ENCODE peak calls at places on chromosomes 4 and X, in five cellular contexts. R is fibroblast of mammary gland, W is foreskin fibroblast, A is OCI-LY7, H is GM13977. Q is an unnamed sample.

GRCh38 chr4:56530269-56531148 is 24.9 kb downstream of the ARL9 start:
- DNase-seq in W (peak), A (no peak), R (peak), H (peak), Q (peak)

GRCh38 chr4:110195561-110196205 is 2.7 kb downstream of the ELOVL6 start:
- DNase-seq in R (peak), W (peak), H (peak), A (peak), Q (peak)

GRCh38 chr4:172786039-172786792 is 382.4 kb upstream of the GALNT7 start:
- DNase-seq in W (peak), A (no peak), H (no peak), R (peak), Q (no peak)

GRCh38 chr4:47213539-47213938 is 182.2 kb downstream of the GABRB1 start:
- DNase-seq in H (no peak), A (no peak), R (no peak), W (no peak), Q (no peak)

GRCh38 chr4:10413177-10413576 is 44.0 kb downstream of the ZNF518B start:
- DNase-seq in W (no peak), A (peak), R (no peak), H (peak), Q (peak)

GRCh38 chr4:165060938-165061337 is 7.3 kb downstream of the TRIM75 start:
- DNase-seq in R (peak), W (peak), A (no peak), H (no peak), Q (no peak)

GRCh38 chr4:125546272-125546671 is 231.5 kb downstream of the FAT4 start:
- DNase-seq in W (no peak), H (no peak), R (no peak), A (no peak), Q (no peak)

GRCh38 chr4:81577392-81577791 is 105.7 kb upstream of the RASGEF1B start:
- DNase-seq in R (no peak), W (no peak), H (no peak), A (no peak), Q (no peak)

GRCh38 chrX:9681422-9681821 is 84.2 kb downstream of the GPR143 start:
- DNase-seq in R (peak), W (peak), H (no peak), A (no peak), Q (no peak)

GRCh38 chr4:6116696-6117285 is 83.6 kb downstream of the JAKMIP1 start:
- DNase-seq in A (no peak), W (no peak), H (no peak), R (no peak), Q (no peak)

GRCh38 chr4:109730294-109731051 is 603 bp upstream of the PLA2G12A start:
- DNase-seq in A (no peak), R (peak), W (peak), H (no peak), Q (no peak)

GRCh38 chrX:13469963-13470679 is 99.3 kb upstream of the EGFL6 start:
- DNase-seq in W (peak), H (no peak), A (no peak), R (peak), Q (no peak)

GRCh38 chr4:5954056-5954760 is 61.3 kb upstream of the CRMP1 start:
- DNase-seq in W (no peak), H (no peak), A (no peak), R (no peak), Q (no peak)

GRCh38 chrX:56728321-56728720 is 722 bp upstream of the NBDY start:
- DNase-seq in R (peak), H (no peak), W (peak), A (peak), Q (no peak)

GRCh38 chrX:131812847-131813825 is 210.0 kb upstream of the STK26 start:
- DNase-seq in H (peak), W (peak), R (peak), A (no peak), Q (peak)

GRCh38 chr4:157265281-157265680 is 44.8 kb downstream of the GRIA2 start:
- DNase-seq in H (no peak), A (no peak), R (peak), W (peak), Q (no peak)

GRCh38 chr4:15551740-15552446 is 82.2 kb downstream of the CC2D2A start:
- DNase-seq in A (no peak), R (no peak), H (no peak), W (no peak), Q (no peak)

GRCh38 chr4:35541888-35542213 is 702.5 kb downstream of the ARAP2 start:
- DNase-seq in A (no peak), H (no peak), R (no peak), W (no peak), Q (no peak)

GRCh38 chrX:23311731-23312130 is 22.9 kb upstream of the PTCHD1 start:
- DNase-seq in R (no peak), A (no peak), H (no peak), W (no peak), Q (no peak)

GRCh38 chr4:81142744-81143143 is 72.3 kb downstream of the PRKG2 start:
- DNase-seq in W (peak), R (peak), H (no peak), A (no peak), Q (no peak)

GRCh38 chr4:54588404-54588803 is 69.4 kb upstream of the KIT start:
- DNase-seq in A (no peak), H (no peak), R (no peak), W (peak), Q (no peak)

GRCh38 chr4:73839071-73839470 is 2.6 kb downstream of the CXCL6 start:
- DNase-seq in W (no peak), H (no peak), R (no peak), A (no peak), Q (no peak)

GRCh38 chrX:120236676-120237460 is 13.7 kb upstream of the ZBTB33 start:
- DNase-seq in W (no peak), R (no peak), A (no peak), H (no peak), Q (no peak)

GRCh38 chr4:76341063-76341462 is 34.5 kb downstream of the STBD1 start:
- DNase-seq in H (no peak), A (no peak), W (peak), R (peak), Q (no peak)

GRCh38 chrX:21354725-21355124 is 19.5 kb upstream of the CNKSR2 start:
- DNase-seq in W (no peak), H (no peak), A (no peak), R (peak), Q (no peak)

GRCh38 chr4:171553961-171554360 is 259.2 kb upstream of the GALNTL6 start:
- DNase-seq in R (no peak), W (no peak), H (no peak), A (no peak), Q (no peak)

GRCh38 chrX:47643926-47644325 is 6.4 kb downstream of the ELK1 start:
- DNase-seq in R (peak), W (peak), H (no peak), A (no peak), Q (no peak)

GRCh38 chrX:25013593-25014365 is 2.0 kb downstream of the ARX start:
- DNase-seq in H (no peak), W (no peak), R (no peak), A (peak), Q (peak)

GRCh38 chrX:141278306-141278705 is 36.0 kb upstream of the SPANXC start:
- DNase-seq in H (no peak), A (peak), W (peak), R (peak), Q (no peak)

GRCh38 chr4:176782794-176783193 is 9.9 kb downstream of the VEGFC start:
- DNase-seq in W (peak), R (peak), H (no peak), A (no peak), Q (no peak)

GRCh38 chr4:84167089-84167488 is 332.0 kb downstream of the NKX6-1 start:
- DNase-seq in W (no peak), R (no peak), H (no peak), A (no peak), Q (no peak)

GRCh38 chrX:110578270-110578669 is 217.3 kb downstream of the CHRDL1 start:
- DNase-seq in A (no peak), R (no peak), H (no peak), W (no peak), Q (no peak)

GRCh38 chr4:135917016-135917415 is 1615.3 kb downstream of the PCDH18 start:
- DNase-seq in R (peak), H (no peak), A (no peak), W (peak), Q (no peak)

GRCh38 chrX:121987835-121988234 is 940.4 kb downstream of the GLUD2 start:
- DNase-seq in R (no peak), W (peak), H (no peak), A (no peak), Q (no peak)

GRCh38 chrX:68725966-68726365 is 78.5 kb downstream of the STARD8 start:
- DNase-seq in A (no peak), R (no peak), H (no peak), W (no peak), Q (no peak)
- TF ChIP-seq CTCF in A (no peak), R (no peak), H (no peak), W (no peak), Q (no peak)

GRCh38 chrX:49627030-49627777 is 28.4 kb downstream of the GAGE1 start:
- DNase-seq in W (peak), R (peak), A (no peak), H (no peak), Q (peak)
- TF ChIP-seq CTCF in W (no peak), R (peak), A (peak), H (no peak), Q (no peak)

GRCh38 chr4:26235500-26235899 is 85.3 kb upstream of the RBPJ start:
- DNase-seq in H (no peak), W (peak), A (no peak), R (peak), Q (no peak)
- TF ChIP-seq CTCF in H (no peak), W (no peak), A (no peak), R (peak), Q (no peak)

GRCh38 chrX:115547448-115547847 is 13.5 kb upstream of the PLS3 start:
- DNase-seq in R (no peak), W (no peak), H (no peak), A (no peak), Q (no peak)

GRCh38 chrX:115553171-115553570 is 7.8 kb upstream of the PLS3 start:
- DNase-seq in W (no peak), H (no peak), R (no peak), A (no peak), Q (no peak)

DNA sequence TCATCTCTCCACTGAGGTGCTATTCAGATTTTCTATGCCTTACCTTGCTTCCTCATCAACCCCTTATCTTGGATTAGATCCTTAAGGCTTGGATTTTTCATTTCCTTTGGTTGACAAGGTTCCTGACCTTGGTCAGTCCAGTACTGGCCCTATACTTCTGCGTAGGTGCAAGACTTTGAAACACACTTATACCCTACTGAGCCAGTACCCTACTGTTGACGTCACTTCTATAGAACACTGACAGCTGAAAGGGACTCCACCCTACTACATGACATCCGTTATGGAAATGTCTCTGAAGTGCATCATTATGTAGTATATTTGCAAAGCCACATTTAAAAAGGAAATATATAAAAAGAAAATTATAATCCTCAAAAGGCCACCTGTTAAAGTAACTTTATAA is 12.0 kb upstream of the PLS3 start:
- DNase-seq in R (no peak), A (no peak), H (no peak), W (no peak), Q (no peak)
- TF ChIP-seq CTCF in R (no peak), A (no peak), H (no peak), W (no peak), Q (no peak)

GRCh38 chr4:186901850-186902249 is 178.2 kb upstream of the FAT1 start:
- DNase-seq in W (no peak), R (no peak), A (no peak), H (no peak), Q (no peak)
- TF ChIP-seq CTCF in W (no peak), R (no peak), A (no peak), H (no peak), Q (no peak)

GRCh38 chrX:150446151-150446550 is 83.0 kb downstream of the MAMLD1 start:
- DNase-seq in R (no peak), W (no peak), A (no peak), H (no peak), Q (no peak)
- TF ChIP-seq CTCF in R (no peak), W (no peak), A (no peak), H (no peak), Q (no peak)

Q was measured in GM13976.